ENCODE peak calls at places on chromosome 2, in four cellular contexts. One of them, this sample, is unnamed.

GRCh38 chr2:127082974-127083373 is 24.0 kb downstream of the BIN1 start:
- DNase-seq in WTC11: no peak
- DNase-seq in naive thymus-derived CD8-positive, alpha-beta T cell: no peak
- DNase-seq in GM23248: peak; percentile 39
- DNase-seq in this sample: no peak

GRCh38 chr2:16625759-16626158 is 39.9 kb downstream of the CYRIA start:
- DNase-seq in WTC11: no peak
- DNase-seq in naive thymus-derived CD8-positive, alpha-beta T cell: no peak
- DNase-seq in GM23248: no peak
- DNase-seq in this sample: no peak

GRCh38 chr2:239002960-239003932 is 155.4 kb downstream of the TWIST2 start:
- DNase-seq in WTC11: no peak
- DNase-seq in naive thymus-derived CD8-positive, alpha-beta T cell: no peak
- DNase-seq in GM23248: peak; percentile 80
- DNase-seq in this sample: no peak

GRCh38 chr2:201070966-201071304 is 536 bp downstream of the HYCC2 start:
- DNase-seq in WTC11: no peak
- DNase-seq in naive thymus-derived CD8-positive, alpha-beta T cell: no peak
- DNase-seq in GM23248: peak; percentile 69
- DNase-seq in this sample: no peak

GRCh38 chr2:148817210-148817708 is 57.8 kb upstream of the KIF5C start:
- DNase-seq in WTC11: no peak
- DNase-seq in naive thymus-derived CD8-positive, alpha-beta T cell: no peak
- DNase-seq in GM23248: no peak
- DNase-seq in this sample: no peak

GRCh38 chr2:159249955-159250723 is 36.4 kb downstream of the WDSUB1 start:
- DNase-seq in WTC11: no peak
- DNase-seq in naive thymus-derived CD8-positive, alpha-beta T cell: no peak
- DNase-seq in GM23248: peak; percentile 93
- DNase-seq in this sample: peak; percentile 73

GRCh38 chr2:64918220-64918886 is 70.8 kb upstream of the SLC1A4 start:
- DNase-seq in WTC11: peak; percentile 27
- DNase-seq in naive thymus-derived CD8-positive, alpha-beta T cell: no peak
- DNase-seq in GM23248: no peak
- DNase-seq in this sample: no peak

GRCh38 chr2:238129166-238130010 is 9.1 kb upstream of the KLHL30 start:
- DNase-seq in WTC11: no peak
- DNase-seq in naive thymus-derived CD8-positive, alpha-beta T cell: no peak
- DNase-seq in GM23248: no peak
- DNase-seq in this sample: no peak

GRCh38 chr2:224909885-224910517 is 132.3 kb downstream of the DOCK10 start:
- DNase-seq in WTC11: no peak
- DNase-seq in naive thymus-derived CD8-positive, alpha-beta T cell: peak; percentile 45
- DNase-seq in GM23248: peak; percentile 89
- DNase-seq in this sample: no peak

GRCh38 chr2:134203175-134203574 is 50.7 kb upstream of the MGAT5 start:
- DNase-seq in WTC11: no peak
- DNase-seq in naive thymus-derived CD8-positive, alpha-beta T cell: no peak
- DNase-seq in GM23248: no peak
- DNase-seq in this sample: no peak

GRCh38 chr2:59458862-59459261 is 1094.6 kb downstream of the BCL11A start:
- DNase-seq in WTC11: no peak
- DNase-seq in naive thymus-derived CD8-positive, alpha-beta T cell: no peak
- DNase-seq in GM23248: no peak
- DNase-seq in this sample: no peak

GRCh38 chr2:156329031-156329921 is 3.2 kb downstream of the NR4A2 start:
- DNase-seq in WTC11: peak; percentile 70
- DNase-seq in naive thymus-derived CD8-positive, alpha-beta T cell: peak; percentile 45
- DNase-seq in GM23248: no peak
- DNase-seq in this sample: no peak